ENCODE peak calls at places on chromosome 1, in nine cellular contexts. C is fibroblast of the aortic adventitia; F is T1000; P is activated naive CD8-positive, alpha-beta T cell treated with anti-CD3 and anti-CD28 coated beads for 36 hours; G is NCI-H1417 treated with DMSO at 0.1 percent for 48 hours; R is activated CD8-positive, alpha-beta memory T cell treated with anti-CD3 and anti-CD28 coated beads for 4 hours; B is ELR; D is substantia nigra; S is neural crest cell. K is an unnamed sample.

GRCh38 chr1:111475706-111476105 is 1.9 kb downstream of the C1orf162 start:
- DNase-seq in D (no peak), R (no peak), P (peak), G (no peak), B (no peak), S (no peak), C (no peak), F (no peak), K (no peak)

GRCh38 chr1:38151399-38151798 is 104.8 kb upstream of the POU3F1 start:
- DNase-seq in F (no peak), S (no peak), D (no peak), P (no peak), G (no peak), B (no peak), R (no peak), C (no peak), K (no peak)

GRCh38 chr1:235511470-235512240 is 7.4 kb upstream of the B3GALNT2 start:
- DNase-seq in G (no peak), R (no peak), F (no peak), S (no peak), P (no peak), D (no peak), C (no peak), B (peak), K (peak)

GRCh38 chr1:50348449-50349241 is 74.6 kb downstream of the DMRTA2 start:
- DNase-seq in F (peak), S (peak), P (peak), R (no peak), C (peak), G (no peak), D (no peak), B (peak), K (peak)

GRCh38 chr1:36366091-36366661 is 19.5 kb downstream of the STK40 start:
- DNase-seq in C (no peak), B (peak), G (no peak), F (no peak), S (peak), P (peak), R (no peak), D (peak), K (no peak)

GRCh38 chr1:220747426-220748090 is 564 bp upstream of the MTARC2 start:
- DNase-seq in G (peak), P (no peak), C (no peak), B (no peak), D (no peak), S (no peak), F (no peak), R (no peak), K (no peak)

GRCh38 chr1:78715181-78715661 is 65.6 kb downstream of the IFI44 start:
- DNase-seq in G (no peak), R (no peak), S (no peak), B (peak), D (no peak), C (no peak), F (peak), P (no peak), K (peak)

GRCh38 chr1:167082511-167083027 is 7.6 kb downstream of the GPA33 start:
- DNase-seq in R (no peak), G (no peak), P (no peak), D (no peak), B (peak), F (peak), S (no peak), C (no peak), K (peak)

GRCh38 chr1:98421098-98421460 is 240.4 kb upstream of the SNX7 start:
- DNase-seq in R (no peak), D (no peak), P (no peak), S (no peak), C (no peak), F (no peak), G (no peak), B (no peak), K (no peak)

GRCh38 chr1:118247593-118247992 is 62.6 kb upstream of the SPAG17 start:
- DNase-seq in B (peak), P (no peak), R (no peak), D (no peak), G (no peak), C (peak), S (no peak), F (no peak), K (peak)

GRCh38 chr1:237542525-237543418 is 347.9 kb downstream of the ZP4 start:
- DNase-seq in S (no peak), B (peak), F (no peak), P (no peak), G (no peak), R (no peak), D (no peak), C (no peak), K (no peak)

GRCh38 chr1:157371826-157372225 is 180.5 kb downstream of the FCRL5 start:
- DNase-seq in B (no peak), S (no peak), P (no peak), R (no peak), G (no peak), C (no peak), F (no peak), D (no peak), K (no peak)

GRCh38 chr1:88302843-88303486 is 381.1 kb upstream of the PKN2 start:
- DNase-seq in S (no peak), F (no peak), C (peak), D (no peak), G (no peak), P (no peak), R (no peak), B (peak), K (no peak)

GRCh38 chr1:232538224-232538942 is 91.5 kb downstream of the SIPA1L2 start:
- DNase-seq in P (no peak), B (peak), G (no peak), D (no peak), C (no peak), F (peak), R (no peak), S (no peak), K (peak)

K was measured in A549.